ENCODE peak calls at places on chromosomes 7 and 10, in eight cellular contexts. U is PC-3, Z is SK-N-SH, C is OCI-LY7, V is hepatocyte, N is MM.1S, X is neural progenitor cell, A is GM23338. H is an unnamed sample.

GRCh38 chr7:48096273-48096672 is 7.2 kb downstream of the UPP1 start:
- DNase-seq in U (no peak), Z (no peak), C (no peak), V (no peak), N (no peak), X (no peak), A (no peak), H (no peak)

GRCh38 chr10:21278491-21279216 is 246.8 kb downstream of the SKIDA1 start:
- DNase-seq in U (peak; percentile 90), Z (peak; percentile 63), C (peak; percentile 57), V (peak; percentile 94), N (peak; percentile 78), X (peak; percentile 94), A (peak; percentile 98), H (peak; percentile 91)

GRCh38 chr10:33315891-33316290 is 18.6 kb downstream of the NRP1 start:
- DNase-seq in U (no peak), Z (no peak), C (no peak), V (no peak), N (no peak), X (no peak), A (no peak), H (no peak)

GRCh38 chr10:35388682-35389081 is 52.4 kb downstream of the CCNY start:
- DNase-seq in U (no peak), Z (no peak), C (no peak), V (no peak), N (no peak), X (no peak), A (no peak), H (no peak)

GRCh38 chr10:78458983-78459638 is 425.4 kb downstream of the RPS24 start:
- DNase-seq in U (peak; percentile 100), Z (no peak), C (no peak), V (peak; percentile 69), N (no peak), X (no peak), A (no peak), H (peak; percentile 61)

GRCh38 chr7:380226-380550 is 90.2 kb downstream of the FOXL3 start:
- DNase-seq in U (no peak), Z (no peak), C (no peak), V (no peak), N (no peak), X (peak; percentile 74), A (peak; percentile 40), H (no peak)

GRCh38 chr7:130084037-130084875 is 13.9 kb downstream of the KLHDC10 start:
- DNase-seq in U (peak; percentile 48), Z (no peak), C (peak; percentile 26), V (no peak), N (peak; percentile 31), X (no peak), A (peak; percentile 42), H (no peak)

GRCh38 chr10:129971381-129972144 is 7.5 kb upstream of the EBF3 start:
- DNase-seq in U (peak; percentile 56), Z (peak; percentile 96), C (no peak), V (peak; percentile 86), N (peak; percentile 37), X (peak; percentile 91), A (peak; percentile 85), H (peak; percentile 81)

GRCh38 chr7:25122373-25122772 is 2.7 kb downstream of the CYCS start:
- DNase-seq in U (no peak), Z (no peak), C (no peak), V (no peak), N (no peak), X (no peak), A (no peak), H (peak; percentile 78)

GRCh38 chr10:3776796-3777571 is 8.0 kb downstream of the KLF6 start:
- DNase-seq in U (peak; percentile 83), Z (no peak), C (no peak), V (peak; percentile 77), N (no peak), X (no peak), A (no peak), H (peak; percentile 93)

GRCh38 chr10:129305046-129305445 is 162.0 kb upstream of the MGMT start:
- DNase-seq in U (no peak), Z (no peak), C (no peak), V (no peak), N (no peak), X (no peak), A (no peak), H (no peak)

GRCh38 chr10:93235686-93236085 is 162.0 kb downstream of the CYP26A1 start:
- DNase-seq in U (no peak), Z (no peak), C (no peak), V (peak; percentile 61), N (no peak), X (no peak), A (no peak), H (peak; percentile 80)

GRCh38 chr7:16343612-16344011 is 77.7 kb downstream of the CRPPA start:
- DNase-seq in U (no peak), Z (no peak), C (no peak), V (no peak), N (no peak), X (no peak), A (no peak), H (no peak)
- TF ChIP-seq EZH2phosphoT487 in U (no peak), Z (no peak), C (no peak), V (no peak), N (no peak), X (no peak), A (no peak), H (no peak)

DNA sequence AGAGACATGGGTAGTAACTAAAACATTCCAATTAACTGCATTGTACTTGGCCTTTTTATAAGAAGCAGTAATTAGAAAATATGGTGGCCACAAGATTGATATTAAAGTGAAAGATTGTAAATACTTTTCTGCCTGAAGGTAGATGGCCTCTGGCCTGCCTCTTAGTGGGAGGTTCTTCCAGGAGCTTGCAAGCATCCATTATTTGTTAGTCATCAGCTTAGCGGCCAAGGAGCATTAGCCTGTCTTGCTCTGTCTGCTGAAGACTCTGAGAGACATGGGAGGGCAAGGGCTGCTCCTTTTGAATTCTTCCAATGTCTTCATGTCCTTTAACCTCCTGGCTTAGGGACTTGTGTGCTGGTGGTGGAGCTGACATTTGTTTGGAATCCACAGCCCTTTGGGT is 80.4 kb downstream of the TCF7L2 start:
- DNase-seq in U (no peak), Z (no peak), C (no peak), V (peak; percentile 19), N (no peak), X (no peak), A (no peak), H (peak; percentile 68)
- TF ChIP-seq EZH2phosphoT487 in U (no peak), Z (no peak), C (no peak), V (no peak), N (no peak), X (no peak), A (no peak), H (no peak)

DNA sequence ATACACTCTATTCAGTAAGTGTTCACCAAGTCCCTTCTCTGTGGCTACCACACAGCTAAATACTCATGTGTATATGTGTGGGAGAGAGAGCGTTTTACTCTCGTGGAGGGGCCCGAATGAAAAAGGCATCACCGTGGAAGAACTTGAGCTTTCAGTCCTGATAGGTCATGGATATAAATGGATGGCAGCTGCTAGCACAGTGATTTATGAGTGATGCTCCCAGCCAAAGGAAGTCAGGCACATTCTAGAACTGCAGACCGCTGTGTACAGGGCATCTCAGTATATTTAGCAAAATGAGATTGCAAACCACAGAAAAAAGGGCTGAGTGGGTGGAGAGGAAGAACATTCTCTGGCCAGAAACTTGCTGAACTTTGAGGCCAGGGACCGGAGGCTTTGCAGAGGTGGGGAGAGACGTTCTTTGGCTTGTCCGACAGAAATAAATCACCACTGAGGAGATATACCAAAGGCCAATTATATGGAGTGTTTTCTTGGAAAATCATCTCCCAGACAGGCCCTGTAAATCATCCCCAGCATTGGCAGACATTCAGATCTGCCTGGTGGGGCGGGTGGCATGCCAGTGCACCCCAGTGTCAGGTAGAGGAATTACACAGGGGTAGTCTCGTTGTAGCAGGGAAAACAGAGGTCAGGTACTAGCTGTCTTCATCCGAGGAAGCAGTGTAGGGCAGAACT is 655.3 kb downstream of the LRMDA start:
- DNase-seq in U (peak; percentile 98), Z (peak; percentile 19), C (no peak), V (peak; percentile 71), N (no peak), X (peak; percentile 28), A (peak; percentile 72), H (peak; percentile 74)
- TF ChIP-seq EZH2phosphoT487 in U (no peak), Z (no peak), C (no peak), V (no peak), N (no peak), X (no peak), A (no peak), H (no peak)

GRCh38 chr10:58587676-58588075 is 75.0 kb downstream of the BICC1 start:
- DNase-seq in U (peak; percentile 16), Z (no peak), C (no peak), V (no peak), N (no peak), X (no peak), A (no peak), H (no peak)

GRCh38 chr10:58588673-58589265 is 76.1 kb downstream of the BICC1 start:
- DNase-seq in U (peak; percentile 58), Z (no peak), C (no peak), V (no peak), N (no peak), X (peak; percentile 59), A (peak; percentile 36), H (no peak)

GRCh38 chr10:58582045-58582444 is 69.4 kb downstream of the BICC1 start:
- DNase-seq in U (no peak), Z (no peak), C (no peak), V (no peak), N (no peak), X (no peak), A (no peak), H (peak; percentile 41)

GRCh38 chr10:58586282-58586681 is 73.6 kb downstream of the BICC1 start:
- DNase-seq in U (no peak), Z (no peak), C (no peak), V (no peak), N (no peak), X (no peak), A (no peak), H (no peak)

DNA sequence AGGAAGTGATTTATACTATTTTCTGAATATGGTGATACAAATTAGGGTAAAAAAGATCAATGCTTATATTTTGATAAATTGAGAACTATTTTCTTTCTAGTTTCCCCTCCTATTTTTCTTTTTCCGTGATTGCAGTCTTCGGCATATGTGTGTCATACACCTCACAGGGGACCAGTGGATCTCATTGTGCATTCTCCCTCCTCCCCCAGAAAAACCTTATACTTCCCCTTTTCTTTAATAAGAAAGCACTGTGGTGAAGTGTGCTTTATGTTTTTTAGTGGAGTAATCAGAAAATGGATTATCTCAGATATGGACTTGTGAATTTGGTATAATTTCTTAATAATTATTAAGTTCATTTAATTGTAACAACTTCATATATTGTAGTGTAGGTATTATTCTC is 72.8 kb downstream of the BICC1 start:
- DNase-seq in U (no peak), Z (no peak), C (no peak), V (no peak), N (no peak), X (no peak), A (no peak), H (no peak)
- TF ChIP-seq EZH2phosphoT487 in U (no peak), Z (no peak), C (no peak), V (no peak), N (no peak), X (no peak), A (no peak), H (no peak)

GRCh38 chr7:36985866-36986402 is 261.6 kb upstream of the AOAH start:
- DNase-seq in U (no peak), Z (peak; percentile 73), C (no peak), V (no peak), N (no peak), X (no peak), A (no peak), H (no peak)
- TF ChIP-seq EZH2phosphoT487 in U (no peak), Z (no peak), C (no peak), V (no peak), N (no peak), X (no peak), A (no peak), H (no peak)

H was measured in GM23248.